ENCODE peak calls at places on chromosome 7, in five cellular contexts. C is cardiac muscle cell; N is right lobe of liver; E is CD4-positive, CD25-positive, alpha-beta regulatory T cell; S is heart right ventricle. G is an unnamed sample.

GRCh38 chr7:141563956-141564623 is 12.9 kb downstream of the AGK start:
- DNase-seq in E (no peak), C (no peak), N (no peak), S (no peak), G (no peak)

GRCh38 chr7:128450409-128450808 is 5.3 kb upstream of the HILPDA start:
- DNase-seq in E (no peak), S (no peak), C (peak; percentile 29), N (no peak), G (no peak)

GRCh38 chr7:128302110-128302509 is 41.6 kb downstream of the RBM28 start:
- DNase-seq in E (no peak), N (no peak), S (peak; percentile 22), C (no peak), G (no peak)

GRCh38 chr7:16616542-16616941 is 29.0 kb downstream of the ANKMY2 start:
- DNase-seq in S (no peak), C (no peak), E (no peak), N (no peak), G (no peak)

GRCh38 chr7:31692451-31692850 is 5.4 kb downstream of the PPP1R17 start:
- DNase-seq in E (no peak), S (no peak), N (no peak), C (no peak), G (no peak)

GRCh38 chr7:131336956-131337355 is 9.3 kb downstream of the MKLN1 start:
- DNase-seq in E (no peak), N (no peak), C (peak; percentile 32), S (no peak), G (no peak)

GRCh38 chr7:113891828-113892227 is 27.0 kb downstream of the PPP1R3A start:
- DNase-seq in S (no peak), E (no peak), N (no peak), C (peak; percentile 3), G (no peak)

GRCh38 chr7:51590746-51591145 is 274.1 kb upstream of the COBL start:
- DNase-seq in S (no peak), C (no peak), N (no peak), E (no peak), G (no peak)

GRCh38 chr7:97512441-97513207 is 219.3 kb upstream of the TAC1 start:
- DNase-seq in N (no peak), C (no peak), E (no peak), S (no peak), G (no peak)

GRCh38 chr7:134502463-134502862 is 24.9 kb upstream of the AKR1B10 start:
- DNase-seq in E (no peak), C (peak; percentile 85), N (no peak), S (peak; percentile 33), G (no peak)

GRCh38 chr7:126702242-126703016 is 550.3 kb downstream of the GRM8 start:
- DNase-seq in N (no peak), S (no peak), E (no peak), C (peak; percentile 71), G (peak; percentile 9)

GRCh38 chr7:102469351-102469971 is 4.7 kb downstream of the LRWD1 start:
- DNase-seq in C (no peak), E (no peak), N (peak; percentile 38), S (no peak), G (no peak)

GRCh38 chr7:38630720-38631673 is at the start of gene AMPH:
- DNase-seq in S (peak; percentile 48), N (peak; percentile 29), E (no peak), C (peak; percentile 73), G (peak; percentile 19)

GRCh38 chr7:24740821-24741220 is 16.4 kb downstream of the GSDME start:
- DNase-seq in E (no peak), S (no peak), C (no peak), N (no peak), G (no peak)

GRCh38 chr7:19209297-19209696 is 64.1 kb upstream of the FERD3L start:
- DNase-seq in S (no peak), E (no peak), N (no peak), C (no peak), G (no peak)

GRCh38 chr7:45704683-45705016 is 130.5 kb downstream of the ADCY1 start:
- DNase-seq in E (no peak), C (no peak), N (no peak), S (no peak), G (no peak)

GRCh38 chr7:2195403-2196246 is 37.1 kb downstream of the MAD1L1 start:
- DNase-seq in E (no peak), N (no peak), C (no peak), S (peak; percentile 50), G (no peak)

GRCh38 chr7:4803397-4804241 is 28.2 kb downstream of the AP5Z1 start:
- DNase-seq in E (no peak), S (no peak), N (no peak), C (no peak), G (peak; percentile 53)

GRCh38 chr7:137874390-137874789 is 27.6 kb upstream of the DGKI start:
- DNase-seq in N (no peak), S (no peak), C (peak; percentile 91), E (no peak), G (peak; percentile 23)

GRCh38 chr7:98217623-98218582 is 6.7 kb downstream of the BHLHA15 start:
- DNase-seq in E (no peak), S (no peak), N (peak; percentile 23), C (no peak), G (no peak)

GRCh38 chr7:121172484-121172883 is 156.3 kb upstream of the WNT16 start:
- DNase-seq in S (no peak), E (no peak), C (no peak), N (no peak), G (no peak)

GRCh38 chr7:25407932-25408480 is 179.7 kb upstream of the NPVF start:
- DNase-seq in C (no peak), S (no peak), N (no peak), E (no peak), G (no peak)

GRCh38 chr7:35699906-35700305 is 5.0 kb upstream of the HERPUD2 start:
- DNase-seq in N (no peak), S (no peak), E (no peak), C (peak; percentile 30), G (no peak)

GRCh38 chr7:140035400-140036223 is 27.1 kb downstream of the PARP12 start:
- DNase-seq in N (no peak), C (peak; percentile 43), S (no peak), E (no peak), G (no peak)

GRCh38 chr7:3537210-3537875 is 236.3 kb downstream of the SDK1 start:
- DNase-seq in C (no peak), E (no peak), S (no peak), N (no peak), G (no peak)

GRCh38 chr7:99102809-99103690 is 40.9 kb downstream of the SMURF1 start:
- DNase-seq in C (no peak), E (no peak), N (no peak), S (no peak), G (peak; percentile 44)

GRCh38 chr7:25895792-25896171 is 256.2 kb upstream of the NFE2L3 start:
- DNase-seq in C (no peak), E (no peak), S (no peak), N (no peak), G (no peak)

GRCh38 chr7:147432068-147432467 is 1158.5 kb upstream of the C7orf33 start:
- DNase-seq in N (no peak), E (no peak), C (peak; percentile 72), S (no peak), G (no peak)

GRCh38 chr7:148337166-148337565 is 253.4 kb upstream of the C7orf33 start:
- DNase-seq in C (no peak), S (no peak), E (no peak), N (no peak), G (no peak)

GRCh38 chr7:157007470-157008066 is 2.9 kb downstream of the MNX1 start:
- DNase-seq in S (no peak), N (no peak), C (no peak), E (no peak), G (no peak)
- H3K4me1 ChIP-seq in S (peaks cover 32% of the 10 kb centered on the region), N (no peaks in the 10 kb centered on the region), C (peaks cover 13% of the 10 kb centered on the region), E (peaks cover 32% of the 10 kb centered on the region), G (peaks cover 14% of the 10 kb centered on the region)

DNA sequence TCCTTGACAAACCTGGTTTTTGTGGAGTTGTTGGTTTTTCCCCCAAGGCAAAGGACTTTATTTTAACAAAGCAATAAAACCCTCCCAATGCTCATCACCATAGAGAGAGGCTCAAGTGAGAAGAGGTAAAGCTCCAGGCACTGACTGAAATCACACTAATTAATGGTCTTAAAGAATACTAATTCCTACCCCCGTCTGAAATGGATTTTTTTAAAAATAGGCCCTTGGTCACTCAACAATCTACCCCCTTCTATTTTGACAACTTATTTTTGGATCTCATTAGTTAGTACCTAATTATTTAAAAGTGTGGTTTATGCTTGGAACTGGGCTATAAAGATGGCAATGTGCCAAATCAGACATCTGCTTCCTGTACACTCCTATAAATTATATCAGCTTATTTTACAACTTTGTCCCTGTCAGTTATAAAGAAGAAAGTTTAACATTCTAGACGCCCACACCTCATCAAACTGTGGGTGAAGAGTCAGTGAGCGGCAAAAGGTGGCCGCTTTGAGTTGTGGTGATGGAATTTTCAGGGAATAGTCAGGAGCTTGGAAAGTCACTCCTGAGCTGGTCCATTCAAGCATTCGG is 10.6 kb downstream of the GLI3 start:
- DNase-seq in C (peak; percentile 35), N (no peak), S (no peak), E (no peak), G (no peak)
- H3K4me1 ChIP-seq in C (peaks cover 45% of the 10 kb centered on the region), N (no peaks in the 10 kb centered on the region), S (peaks cover 23% of the 10 kb centered on the region), E (peaks cover 3% of the 10 kb centered on the region), G (peaks cover 13% of the 10 kb centered on the region)

DNA sequence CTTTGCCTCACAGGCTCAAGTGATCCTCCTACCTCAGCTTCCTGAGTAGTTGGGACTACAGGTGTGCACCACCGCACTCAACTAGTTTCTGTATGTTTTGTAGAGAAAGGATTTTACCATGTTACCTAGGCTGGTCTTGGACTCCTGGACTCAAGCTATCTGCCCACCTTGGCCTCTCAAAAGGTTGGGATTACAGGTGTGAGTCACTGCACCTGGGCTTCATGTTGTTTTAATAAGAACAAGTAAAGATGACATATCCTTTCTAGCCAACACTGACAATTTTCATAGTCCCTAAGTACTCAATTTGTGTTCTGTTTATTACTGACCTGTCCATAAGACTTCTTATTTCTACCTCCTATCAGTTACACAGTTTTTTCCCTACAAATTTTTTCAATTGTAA is 16.8 kb downstream of the SEMA3C start:
- DNase-seq in S (no peak), C (no peak), N (no peak), E (no peak), G (no peak)
- H3K4me1 ChIP-seq in S (no peaks in the 10 kb centered on the region), C (peaks cover 8% of the 10 kb centered on the region), N (no peaks in the 10 kb centered on the region), E (no peaks in the 10 kb centered on the region), G (no peaks in the 10 kb centered on the region)

DNA sequence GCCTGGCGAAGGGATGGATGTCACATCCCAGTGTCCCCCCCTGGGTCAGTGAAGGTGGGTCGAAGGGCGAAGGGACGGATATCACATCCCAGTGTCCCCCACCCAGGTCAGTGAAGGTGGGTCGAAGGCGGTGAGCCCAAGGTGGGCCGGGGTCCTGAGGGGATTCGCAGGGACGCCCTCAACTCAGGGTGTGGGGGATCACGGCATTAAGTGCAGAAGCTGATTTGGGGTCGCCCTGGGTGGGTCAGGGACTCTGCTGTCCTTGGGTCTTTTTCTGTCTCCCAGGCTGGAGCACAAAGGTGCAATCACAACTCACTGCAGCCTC is 21.9 kb downstream of the ADAP1 start:
- DNase-seq in C (no peak), N (peak; percentile 8), E (no peak), S (no peak), G (no peak)
- H3K4me1 ChIP-seq in C (no peaks in the 10 kb centered on the region), N (no peaks in the 10 kb centered on the region), E (peaks cover 8% of the 10 kb centered on the region), S (no peaks in the 10 kb centered on the region), G (no peaks in the 10 kb centered on the region)